ENCODE peak calls at places on chromosomes 16 and 17, in ten cellular contexts. C, S, J, N, Q, X, V, U, T and D are unnamed samples.

GRCh38 chr16:27969574-27969973 is 93.9 kb downstream of the GSG1L start:
- DNase-seq in T (no peak), Q (peak), V (no peak), S (no peak), J (no peak), N (peak), C (no peak), U (peak), X (no peak), D (peak)

GRCh38 chr16:80500116-80500859 is 40.5 kb upstream of the DYNLRB2 start:
- DNase-seq in X (no peak), S (no peak), T (no peak), N (no peak), C (no peak), J (no peak), U (no peak), V (no peak), Q (no peak), D (no peak)

GRCh38 chr16:27470567-27471431 is 68.8 kb downstream of the IL21R start:
- DNase-seq in N (peak), J (no peak), X (no peak), V (no peak), T (no peak), C (no peak), S (peak), Q (peak), U (peak), D (peak)

GRCh38 chr17:73228748-73229236 is 32.9 kb downstream of the CPSF4L start:
- DNase-seq in C (peak), X (peak), U (peak), J (peak), S (peak), V (peak), Q (peak), N (peak), T (no peak), D (peak)

GRCh38 chr17:2414665-2415064 is 13.8 kb upstream of the MNT start:
- DNase-seq in T (no peak), U (no peak), N (no peak), S (no peak), C (no peak), V (no peak), X (no peak), J (no peak), Q (no peak), D (no peak)

GRCh38 chr17:17971431-17972125 is 622 bp downstream of the TOM1L2 start:
- DNase-seq in N (peak), S (no peak), J (peak), X (no peak), V (no peak), T (no peak), U (no peak), C (peak), Q (no peak), D (no peak)

GRCh38 chr17:78642707-78643106 is 65.5 kb upstream of the DNAH17 start:
- DNase-seq in T (no peak), U (no peak), C (no peak), J (no peak), S (no peak), N (no peak), X (no peak), Q (no peak), V (no peak), D (no peak)

GRCh38 chr16:13923703-13924298 is 3.8 kb downstream of the ERCC4 start:
- DNase-seq in V (peak), U (peak), S (no peak), T (no peak), J (no peak), Q (peak), X (peak), N (peak), C (no peak), D (peak)

GRCh38 chr17:34252138-34252889 is 2.8 kb upstream of the CCL2 start:
- DNase-seq in X (no peak), J (peak), T (no peak), N (peak), U (peak), V (peak), C (peak), Q (peak), S (peak), D (peak)

GRCh38 chr17:51016099-51016498 is 104.6 kb downstream of the SPAG9 start:
- DNase-seq in Q (no peak), C (no peak), T (no peak), V (no peak), J (no peak), N (no peak), S (no peak), X (no peak), U (no peak), D (peak)

GRCh38 chr16:66863707-66864106 is 16.6 kb upstream of the PDP2 start:
- DNase-seq in U (no peak), Q (no peak), T (no peak), V (no peak), C (no peak), J (no peak), X (no peak), N (no peak), S (no peak), D (no peak)

GRCh38 chr16:17396762-17397498 is 73.8 kb downstream of the XYLT1 start:
- DNase-seq in T (no peak), J (peak), N (peak), Q (peak), U (peak), C (peak), V (peak), X (no peak), S (no peak), D (peak)

GRCh38 chr16:80372341-80372740 is 168.5 kb upstream of the DYNLRB2 start:
- DNase-seq in U (no peak), Q (no peak), V (no peak), S (no peak), C (no peak), J (no peak), N (no peak), T (no peak), X (no peak), D (no peak)

GRCh38 chr17:7015587-7016020 is 3.2 kb downstream of the RNASEK start:
- DNase-seq in V (no peak), Q (no peak), U (no peak), T (no peak), X (peak), S (no peak), N (no peak), C (no peak), J (no peak), D (no peak)

GRCh38 chr17:41428591-41429326 is 4.4 kb upstream of the KRT37 start:
- DNase-seq in Q (no peak), J (no peak), C (no peak), U (no peak), T (no peak), N (peak), X (no peak), S (no peak), V (no peak), D (peak)

GRCh38 chr16:56783332-56783731 is 53.4 kb downstream of the NUP93 start:
- DNase-seq in Q (peak), T (no peak), X (no peak), S (no peak), J (no peak), N (no peak), U (no peak), V (no peak), C (no peak), D (no peak)

GRCh38 chr17:9054611-9055010 is 33.3 kb downstream of the NTN1 start:
- DNase-seq in X (no peak), U (no peak), T (no peak), N (no peak), Q (no peak), C (no peak), J (no peak), V (no peak), S (no peak), D (no peak)

GRCh38 chr16:19696312-19696711 is 21.7 kb downstream of the KNOP1 start:
- DNase-seq in Q (peak), V (peak), C (peak), S (peak), T (peak), J (peak), X (peak), U (peak), N (peak), D (peak)

GRCh38 chr17:34337701-34338100 is 18.5 kb downstream of the CCL8 start:
- DNase-seq in T (no peak), N (no peak), U (no peak), X (no peak), C (no peak), V (no peak), J (no peak), S (no peak), Q (no peak), D (no peak)

GRCh38 chr16:30409125-30410060 is 2.0 kb downstream of the ZNF771 start:
- DNase-seq in X (peak), V (peak), U (peak), T (peak), Q (peak), N (peak), C (peak), S (peak), J (peak), D (peak)

GRCh38 chr16:30401768-30402425 is 5.5 kb upstream of the ZNF771 start:
- DNase-seq in C (no peak), S (no peak), X (no peak), J (no peak), V (peak), U (no peak), T (no peak), Q (no peak), N (no peak), D (no peak)

GRCh38 chr16:30407794-30408534 is 558 bp downstream of the ZNF771 start:
- DNase-seq in J (no peak), U (no peak), C (no peak), T (no peak), V (no peak), X (peak), S (no peak), N (no peak), Q (no peak), D (no peak)

DNA sequence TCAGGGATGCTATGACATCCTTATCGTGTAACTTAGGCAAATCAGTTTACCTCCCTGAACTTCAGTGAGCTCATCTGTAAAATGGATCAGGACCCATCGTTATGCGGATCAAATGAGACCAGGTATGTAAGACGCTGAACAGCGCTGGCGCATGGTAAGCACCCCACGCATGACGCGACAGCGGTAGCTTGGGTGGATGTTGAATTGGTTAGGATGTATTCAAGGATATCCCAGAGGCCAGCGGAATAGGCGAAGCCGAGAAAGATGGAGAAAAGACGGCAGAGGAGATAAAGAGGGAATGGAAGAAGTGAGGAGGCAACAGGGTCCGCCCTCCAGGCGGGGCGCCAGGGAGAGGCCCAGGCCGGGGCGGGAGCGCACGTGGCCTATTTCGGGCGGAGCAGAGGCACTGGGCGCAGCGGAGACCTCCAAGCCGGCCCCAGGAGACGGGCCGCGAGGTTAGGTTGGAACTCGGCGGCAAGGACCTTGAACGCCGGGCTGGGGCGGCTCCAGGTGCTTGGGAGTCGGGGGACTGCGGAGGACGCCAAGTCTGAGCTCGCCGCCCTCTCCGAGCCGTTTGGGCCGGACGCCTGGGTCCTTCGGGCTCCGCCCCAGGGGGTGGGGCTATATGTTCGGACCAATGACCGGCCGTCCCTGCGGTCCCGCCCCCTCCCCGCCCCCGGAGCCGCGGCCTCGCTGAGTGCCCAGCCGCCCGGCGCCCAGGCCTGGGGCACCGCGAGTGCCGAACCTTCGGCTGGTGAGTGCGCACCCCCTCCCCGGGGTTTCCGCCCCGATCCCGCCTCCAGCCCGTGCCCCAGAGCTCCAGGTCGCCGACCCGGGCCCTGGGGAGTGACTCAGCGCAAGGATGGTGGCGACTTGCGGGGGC is at the start of gene ZNF771:
- DNase-seq in S (peak), X (peak), T (peak), C (peak), V (peak), N (peak), U (peak), J (peak), Q (peak), D (peak)
- TF ChIP-seq CTCF in S (no peak), X (no peak), T (no peak), C (no peak), V (no peak), N (no peak), U (no peak), J (no peak), Q (no peak), D (no peak)

GRCh38 chr17:49224198-49224996 is 6.2 kb downstream of the PHOSPHO1 start:
- DNase-seq in Q (no peak), T (peak), J (no peak), X (no peak), S (no peak), V (peak), N (no peak), U (no peak), C (peak), D (no peak)
- H3K4me3 ChIP-seq in Q (no peak), T (peak), J (peak), X (no peak), S (no peak), V (peak), N (peak), U (no peak), C (no peak), D (no peak)

GRCh38 chr17:10349403-10349802 is 23.4 kb downstream of the MYH13 start:
- DNase-seq in X (peak), V (no peak), U (peak), T (no peak), N (peak), C (no peak), J (no peak), S (no peak), Q (no peak), D (no peak)
- TF ChIP-seq CTCF in X (peak), V (peak), U (peak), T (no peak), N (peak), C (no peak), J (no peak), S (no peak), Q (peak), D (peak)

GRCh38 chr17:82129095-82129494 is 31.1 kb upstream of the FASN start:
- DNase-seq in V (no peak), S (no peak), J (no peak), T (no peak), C (no peak), U (no peak), N (no peak), X (no peak), Q (peak), D (no peak)

GRCh38 chr17:82126479-82127314 is 28.7 kb upstream of the FASN start:
- DNase-seq in S (no peak), Q (no peak), X (no peak), U (no peak), C (no peak), V (no peak), T (peak), N (no peak), J (no peak), D (no peak)

GRCh38 chr17:82128287-82128686 is 30.3 kb upstream of the FASN start:
- DNase-seq in X (no peak), N (no peak), T (no peak), Q (no peak), U (no peak), V (no peak), C (no peak), S (no peak), J (no peak), D (no peak)

GRCh38 chr17:82127315-82127595 is 29.2 kb upstream of the FASN start:
- DNase-seq in N (no peak), V (no peak), U (no peak), C (no peak), X (no peak), T (no peak), J (no peak), S (no peak), Q (no peak), D (no peak)

DNA sequence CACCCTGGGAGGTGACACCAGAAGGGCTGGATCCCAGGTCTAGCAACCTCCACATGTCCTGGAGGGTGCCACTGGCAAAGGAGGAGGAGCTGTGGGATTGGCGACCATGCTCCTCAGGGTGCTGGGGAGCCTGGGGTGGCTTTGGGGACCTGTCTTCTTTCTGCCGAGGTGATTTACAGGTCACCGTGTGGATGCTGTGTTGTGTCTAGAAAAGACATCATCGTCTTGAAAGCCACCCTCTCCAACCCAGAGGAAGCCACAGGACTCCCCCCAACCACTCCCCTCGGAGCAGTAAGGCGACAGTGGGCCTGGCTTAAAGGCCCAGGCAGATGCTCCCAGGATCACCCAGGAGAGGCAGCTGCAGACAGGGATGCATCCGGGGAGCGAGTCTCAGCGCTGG is 29.7 kb upstream of the FASN start:
- DNase-seq in V (no peak), X (no peak), U (no peak), J (no peak), S (no peak), T (peak), C (no peak), N (no peak), Q (no peak), D (no peak)
- H3K4me3 ChIP-seq in V (no peak), X (no peak), U (no peak), J (no peak), S (no peak), T (peak), C (no peak), N (no peak), Q (no peak), D (no peak)

GRCh38 chr17:10290046-10290445 is 82.8 kb downstream of the MYH13 start:
- DNase-seq in V (peak), T (no peak), U (peak), Q (peak), J (peak), C (no peak), X (no peak), S (no peak), N (peak), D (peak)

GRCh38 chr17:10285896-10286295 is 86.9 kb downstream of the MYH13 start:
- DNase-seq in V (no peak), N (peak), X (no peak), U (no peak), J (no peak), T (no peak), C (no peak), Q (no peak), S (no peak), D (no peak)

GRCh38 chr17:10292057-10292931 is 80.5 kb downstream of the MYH13 start:
- DNase-seq in N (peak), C (no peak), Q (peak), S (no peak), X (no peak), V (peak), U (peak), T (no peak), J (peak), D (peak)

GRCh38 chr17:10286324-10286723 is 86.5 kb downstream of the MYH13 start:
- DNase-seq in T (no peak), Q (no peak), N (no peak), J (no peak), C (no peak), X (no peak), U (peak), V (no peak), S (no peak), D (no peak)
- TF ChIP-seq CTCF in T (no peak), Q (no peak), N (no peak), J (no peak), C (no peak), X (no peak), U (no peak), V (no peak), S (no peak), D (no peak)

GRCh38 chr17:42674755-42675347 is 1.9 kb downstream of the PLEKHH3 start:
- DNase-seq in S (no peak), V (no peak), N (no peak), U (no peak), Q (peak), T (no peak), X (no peak), J (peak), C (peak), D (no peak)
- H3K4me3 ChIP-seq in S (peak), V (peak), N (peak), U (peak), Q (peak), T (no peak), X (peak), J (peak), C (no peak), D (peak)

GRCh38 chr17:76844846-76845245 is 23.4 kb upstream of the MGAT5B start:
- DNase-seq in T (no peak), C (no peak), N (peak), X (peak), S (no peak), V (no peak), U (no peak), J (no peak), Q (no peak), D (no peak)

GRCh38 chr17:76844485-76844829 is 23.7 kb upstream of the MGAT5B start:
- DNase-seq in Q (no peak), S (no peak), U (no peak), C (no peak), X (peak), J (no peak), N (no peak), T (no peak), V (no peak), D (no peak)

GRCh38 chr17:76841776-76842405 is 26.3 kb upstream of the MGAT5B start:
- DNase-seq in J (no peak), X (peak), S (no peak), N (no peak), T (no peak), U (no peak), V (no peak), C (no peak), Q (no peak), D (no peak)

GRCh38 chr17:76845524-76845923 is 22.7 kb upstream of the MGAT5B start:
- DNase-seq in S (no peak), J (no peak), N (peak), C (no peak), U (peak), T (no peak), V (no peak), X (no peak), Q (peak), D (no peak)

DNA sequence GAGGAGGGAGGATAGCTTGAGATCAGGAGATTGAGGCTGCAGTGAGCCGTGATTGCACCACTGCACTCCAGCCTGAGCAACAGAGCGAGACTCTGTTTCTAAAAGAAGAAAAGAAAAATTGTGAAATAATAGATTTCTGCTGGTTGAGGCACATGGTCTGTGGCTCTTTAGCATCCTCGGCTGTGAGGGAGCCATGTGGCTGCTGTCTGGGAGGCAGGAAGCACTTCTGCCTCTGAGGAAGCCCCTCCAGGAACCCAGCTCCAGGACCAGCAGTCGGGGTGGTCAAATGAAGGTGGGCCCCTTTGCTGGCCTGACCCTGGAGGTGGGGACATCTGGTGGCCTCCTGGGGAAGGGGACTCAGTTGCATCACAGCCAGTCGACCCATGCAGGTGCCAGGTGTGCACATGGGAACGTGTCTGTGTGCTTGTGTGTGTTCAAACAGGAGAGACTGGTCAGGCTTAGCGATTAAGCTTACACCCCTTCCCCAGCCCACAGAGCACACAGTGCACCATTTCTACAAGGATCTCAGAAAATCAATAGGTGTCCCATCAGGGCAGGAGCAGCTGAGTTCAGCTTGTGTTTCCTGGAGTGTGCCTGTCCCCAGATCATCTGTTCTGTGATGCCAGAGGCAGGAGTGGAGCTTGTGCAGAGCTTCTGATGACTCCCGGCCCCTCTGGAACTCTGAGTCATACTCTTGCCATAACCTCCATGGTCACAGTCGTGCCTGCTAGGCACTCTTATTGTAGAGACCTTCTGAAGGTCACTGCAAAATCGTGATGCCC is 24.3 kb upstream of the MGAT5B start:
- DNase-seq in V (no peak), N (peak), C (no peak), X (peak), T (no peak), U (no peak), S (no peak), J (no peak), Q (peak), D (no peak)
- TF ChIP-seq CTCF in V (no peak), N (no peak), C (no peak), X (no peak), T (no peak), U (no peak), S (no peak), J (no peak), Q (no peak), D (no peak)